ENCODE peak calls at places on chromosomes 4 and X, in ten cellular contexts. One of them, this sample, is unnamed.
A peak's percentile ranks its signal among the peaks of the same experiment; 100 is the strongest.

GRCh38 chr4:31620476-31620875 is 900.3 kb downstream of the PCDH7 start:
- DNase-seq in activated naive CD4-positive, alpha-beta T cell treated with Interleukin-2 at 50 U/mL for 16 hours: no peak
- DNase-seq in GM23248: no peak
- DNase-seq in nephron progenitor cell: no peak
- DNase-seq in spleen: no peak
- DNase-seq in SW 1271: no peak
- DNase-seq in central memory CD4-positive, alpha-beta T cell: no peak
- DNase-seq in GM13977: no peak
- DNase-seq in activated CD8-positive, alpha-beta memory T cell treated with anti-CD3 and anti-CD28 coated beads for 1 hour: no peak
- DNase-seq in Calu3: no peak
- DNase-seq in this sample: no peak

GRCh38 chr4:7194251-7195137 is 2.2 kb downstream of the SORCS2 start:
- DNase-seq in central memory CD4-positive, alpha-beta T cell: no peak
- DNase-seq in GM23248: peak; percentile 65
- DNase-seq in SW 1271: peak; percentile 4
- DNase-seq in GM13977: no peak
- DNase-seq in nephron progenitor cell: peak; percentile 60
- DNase-seq in activated CD8-positive, alpha-beta memory T cell treated with anti-CD3 and anti-CD28 coated beads for 1 hour: no peak
- DNase-seq in Calu3: peak; percentile 55
- DNase-seq in activated naive CD4-positive, alpha-beta T cell treated with Interleukin-2 at 50 U/mL for 16 hours: peak; percentile 7
- DNase-seq in spleen: peak; percentile 51
- DNase-seq in this sample: no peak

GRCh38 chrX:115350696-115351408 is 61.3 kb downstream of the LUZP4 start:
- DNase-seq in activated CD8-positive, alpha-beta memory T cell treated with anti-CD3 and anti-CD28 coated beads for 1 hour: no peak
- DNase-seq in Calu3: no peak
- DNase-seq in GM23248: peak; percentile 78
- DNase-seq in GM13977: no peak
- DNase-seq in central memory CD4-positive, alpha-beta T cell: no peak
- DNase-seq in SW 1271: no peak
- DNase-seq in activated naive CD4-positive, alpha-beta T cell treated with Interleukin-2 at 50 U/mL for 16 hours: no peak
- DNase-seq in nephron progenitor cell: no peak
- DNase-seq in spleen: no peak
- DNase-seq in this sample: peak; percentile 11

GRCh38 chr4:77833158-77833724 is 14.1 kb upstream of the CNOT6L start:
- DNase-seq in central memory CD4-positive, alpha-beta T cell: no peak
- DNase-seq in activated CD8-positive, alpha-beta memory T cell treated with anti-CD3 and anti-CD28 coated beads for 1 hour: no peak
- DNase-seq in GM13977: no peak
- DNase-seq in GM23248: no peak
- DNase-seq in nephron progenitor cell: no peak
- DNase-seq in activated naive CD4-positive, alpha-beta T cell treated with Interleukin-2 at 50 U/mL for 16 hours: no peak
- DNase-seq in SW 1271: no peak
- DNase-seq in spleen: no peak
- DNase-seq in Calu3: no peak
- DNase-seq in this sample: no peak

GRCh38 chrX:119981286-119982070 is 37.9 kb upstream of the NKAP start:
- DNase-seq in GM13977: peak; percentile 47
- DNase-seq in Calu3: peak; percentile 31
- DNase-seq in SW 1271: peak; percentile 8
- DNase-seq in activated CD8-positive, alpha-beta memory T cell treated with anti-CD3 and anti-CD28 coated beads for 1 hour: no peak
- DNase-seq in spleen: no peak
- DNase-seq in activated naive CD4-positive, alpha-beta T cell treated with Interleukin-2 at 50 U/mL for 16 hours: no peak
- DNase-seq in GM23248: peak; percentile 49
- DNase-seq in central memory CD4-positive, alpha-beta T cell: no peak
- DNase-seq in nephron progenitor cell: peak; percentile 33
- DNase-seq in this sample: peak; percentile 14

GRCh38 chr4:11149612-11150259 is 279.0 kb downstream of the HS3ST1 start:
- DNase-seq in spleen: no peak
- DNase-seq in activated naive CD4-positive, alpha-beta T cell treated with Interleukin-2 at 50 U/mL for 16 hours: no peak
- DNase-seq in activated CD8-positive, alpha-beta memory T cell treated with anti-CD3 and anti-CD28 coated beads for 1 hour: no peak
- DNase-seq in nephron progenitor cell: no peak
- DNase-seq in GM23248: no peak
- DNase-seq in SW 1271: no peak
- DNase-seq in central memory CD4-positive, alpha-beta T cell: no peak
- DNase-seq in GM13977: no peak
- DNase-seq in Calu3: no peak
- DNase-seq in this sample: peak; percentile 29

GRCh38 chr4:138948918-138949317 is 66.7 kb upstream of the NOCT start:
- DNase-seq in GM23248: no peak
- DNase-seq in activated CD8-positive, alpha-beta memory T cell treated with anti-CD3 and anti-CD28 coated beads for 1 hour: no peak
- DNase-seq in SW 1271: no peak
- DNase-seq in central memory CD4-positive, alpha-beta T cell: no peak
- DNase-seq in Calu3: no peak
- DNase-seq in nephron progenitor cell: no peak
- DNase-seq in activated naive CD4-positive, alpha-beta T cell treated with Interleukin-2 at 50 U/mL for 16 hours: no peak
- DNase-seq in spleen: no peak
- DNase-seq in GM13977: no peak
- DNase-seq in this sample: no peak

GRCh38 chr4:77082886-77083608 is 7.3 kb upstream of the CCNI start:
- DNase-seq in central memory CD4-positive, alpha-beta T cell: no peak
- DNase-seq in spleen: no peak
- DNase-seq in SW 1271: no peak
- DNase-seq in GM13977: no peak
- DNase-seq in GM23248: no peak
- DNase-seq in activated naive CD4-positive, alpha-beta T cell treated with Interleukin-2 at 50 U/mL for 16 hours: no peak
- DNase-seq in activated CD8-positive, alpha-beta memory T cell treated with anti-CD3 and anti-CD28 coated beads for 1 hour: no peak
- DNase-seq in nephron progenitor cell: no peak
- DNase-seq in Calu3: no peak
- DNase-seq in this sample: no peak

GRCh38 chr4:40322853-40323252 is 12.3 kb upstream of the CHRNA9 start:
- DNase-seq in SW 1271: no peak
- DNase-seq in GM23248: no peak
- DNase-seq in spleen: no peak
- DNase-seq in GM13977: no peak
- DNase-seq in central memory CD4-positive, alpha-beta T cell: no peak
- DNase-seq in activated naive CD4-positive, alpha-beta T cell treated with Interleukin-2 at 50 U/mL for 16 hours: no peak
- DNase-seq in nephron progenitor cell: no peak
- DNase-seq in activated CD8-positive, alpha-beta memory T cell treated with anti-CD3 and anti-CD28 coated beads for 1 hour: no peak
- DNase-seq in Calu3: no peak
- DNase-seq in this sample: no peak